ENCODE peak calls at places on chromosome X, in seven cellular contexts. E, K, Q, L, D, O and J are unnamed samples.

GRCh38 chrX:36407886-36408285 is 488.4 kb downstream of the CFAP47 start:
- DNase-seq in O (no peak), E (no peak), L (no peak), Q (no peak), K (no peak), D (no peak), J (no peak)

GRCh38 chrX:68935362-68935761 is 106.5 kb downstream of the EFNB1 start:
- DNase-seq in Q (peak; percentile 30), E (no peak), O (no peak), L (no peak), D (no peak), K (no peak), J (no peak)

GRCh38 chrX:57573754-57574153 is 18.1 kb upstream of the ZXDB start:
- DNase-seq in L (peak; percentile 39), O (peak; percentile 19), E (no peak), Q (peak; percentile 51), K (no peak), D (no peak), J (no peak)

GRCh38 chrX:24229967-24230366 is 80.4 kb downstream of the ZFX start:
- DNase-seq in D (no peak), L (no peak), K (peak; percentile 20), Q (no peak), E (no peak), O (no peak), J (peak; percentile 61)

GRCh38 chrX:20362268-20363002 is 95.7 kb upstream of the RPS6KA3 start:
- DNase-seq in L (peak; percentile 1), K (peak; percentile 75), Q (peak; percentile 89), E (no peak), O (no peak), D (no peak), J (no peak)

GRCh38 chrX:31099536-31100090 is 27.8 kb upstream of the FTHL17 start:
- DNase-seq in E (no peak), Q (no peak), D (no peak), L (no peak), K (no peak), O (no peak), J (no peak)

GRCh38 chrX:46791927-46792825 is 33.3 kb upstream of the SLC9A7 start:
- DNase-seq in O (no peak), L (peak; percentile 32), Q (peak; percentile 96), K (peak; percentile 97), E (peak; percentile 85), D (no peak), J (no peak)

GRCh38 chrX:117910216-117910615 is 206.4 kb downstream of the KLHL13 start:
- DNase-seq in O (no peak), Q (no peak), E (no peak), D (no peak), K (peak; percentile 67), L (no peak), J (no peak)

GRCh38 chrX:24963823-24964222 is 51.9 kb downstream of the ARX start:
- DNase-seq in E (no peak), L (no peak), O (no peak), D (no peak), K (peak; percentile 17), Q (no peak), J (no peak)

GRCh38 chrX:11787564-11787963 is 29.5 kb downstream of the MSL3 start:
- DNase-seq in O (peak; percentile 57), K (peak; percentile 38), D (no peak), Q (peak; percentile 20), E (no peak), L (peak; percentile 86), J (peak; percentile 70)

GRCh38 chrX:152872522-152872921 is 25.3 kb upstream of the ZNF185 start:
- DNase-seq in K (no peak), D (no peak), Q (no peak), E (no peak), L (no peak), O (no peak), J (no peak)

GRCh38 chrX:2282490-2283090 is 218.2 kb downstream of the DHRSX start:
- DNase-seq in K (no peak), L (no peak), O (no peak), Q (no peak), D (no peak), E (no peak), J (no peak)

GRCh38 chrX:46258356-46258755 is 286.9 kb downstream of the ZNF674 start:
- DNase-seq in O (no peak), D (no peak), K (peak; percentile 13), L (no peak), Q (no peak), E (no peak), J (no peak)

GRCh38 chrX:72382199-72382590 is 76.5 kb upstream of the CITED1 start:
- DNase-seq in E (no peak), O (no peak), K (peak; percentile 37), Q (no peak), D (no peak), L (no peak), J (no peak)

GRCh38 chrX:50805316-50805715 is 8.7 kb downstream of the SHROOM4 start:
- DNase-seq in D (no peak), Q (no peak), K (no peak), E (no peak), O (no peak), L (no peak), J (no peak)

GRCh38 chrX:150887906-150888465 is 10.5 kb downstream of the CD99L2 start:
- DNase-seq in K (peak; percentile 55), O (no peak), Q (peak; percentile 79), E (no peak), L (no peak), D (no peak), J (no peak)

GRCh38 chrX:82813671-82814078 is 694.4 kb upstream of the POU3F4 start:
- DNase-seq in O (no peak), K (peak; percentile 90), D (no peak), Q (peak; percentile 97), L (no peak), E (peak; percentile 80), J (no peak)

GRCh38 chrX:130916636-130917422 is 13.8 kb upstream of the ENOX2 start:
- DNase-seq in L (peak; percentile 56), E (peak; percentile 35), K (peak; percentile 38), D (peak; percentile 64), O (peak; percentile 38), Q (peak; percentile 42), J (peak; percentile 30)

GRCh38 chrX:37959212-37960021 is 46.9 kb upstream of the SYTL5 start:
- DNase-seq in L (no peak), D (no peak), K (no peak), E (no peak), O (no peak), Q (no peak), J (no peak)

GRCh38 chrX:37958493-37959211 is 47.7 kb upstream of the SYTL5 start:
- DNase-seq in D (no peak), E (no peak), Q (no peak), K (peak; percentile 52), L (no peak), O (no peak), J (no peak)

GRCh38 chrX:37961118-37961517 is 45.2 kb upstream of the SYTL5 start:
- DNase-seq in L (no peak), D (no peak), O (no peak), K (no peak), Q (no peak), E (no peak), J (no peak)

GRCh38 chrX:37955273-37955672 is 51.1 kb upstream of the SYTL5 start:
- DNase-seq in Q (peak; percentile 69), K (no peak), L (no peak), O (no peak), D (no peak), E (no peak), J (no peak)

DNA sequence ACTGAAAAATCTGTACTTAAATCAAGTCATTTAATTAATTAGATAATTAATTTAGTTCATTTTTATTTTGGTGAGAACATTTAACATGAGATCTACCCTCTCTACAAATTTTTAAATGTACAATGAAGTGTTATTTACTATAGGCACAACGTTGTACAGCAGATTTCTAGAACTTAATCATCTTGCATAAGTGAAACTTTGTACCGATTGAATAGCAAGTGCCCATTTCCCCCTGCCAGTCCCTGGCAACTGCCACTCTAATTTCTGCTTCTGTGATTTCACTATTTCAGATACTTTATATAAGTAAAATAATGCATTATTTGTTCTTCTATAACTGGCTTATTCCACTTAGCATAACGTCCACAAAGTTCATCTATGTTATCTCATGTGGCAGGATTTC is 50.1 kb upstream of the SYTL5 start:
- DNase-seq in K (no peak), O (no peak), E (no peak), Q (no peak), D (no peak), L (no peak), J (no peak)
- H3K27ac ChIP-seq in K (no peak overlapping the region), O (no peak overlapping the region), E (no peak overlapping the region), Q (no peak overlapping the region), D (no peak overlapping the region), L (no peak overlapping the region), J (no peak overlapping the region)

DNA sequence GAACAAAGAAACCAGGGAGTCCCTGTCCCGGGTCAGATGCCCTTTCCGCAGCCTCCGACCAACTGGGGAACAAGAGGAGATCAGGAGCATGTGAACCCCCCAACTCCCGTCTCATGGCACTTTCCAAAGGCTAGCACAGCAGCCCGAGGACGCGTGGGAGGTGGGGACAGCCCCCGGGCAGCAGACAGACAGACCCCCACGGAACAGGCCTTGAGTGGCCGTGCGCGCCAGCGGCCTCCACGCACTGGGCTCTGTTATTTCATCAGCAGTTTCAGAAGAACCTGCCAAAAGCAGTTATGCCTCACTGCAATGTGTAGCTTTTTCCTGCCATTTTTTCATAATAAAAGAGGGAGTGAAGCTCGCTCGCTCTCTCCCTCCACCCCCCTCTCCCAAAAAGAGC is 349 bp upstream of the FGF16 start:
- DNase-seq in K (no peak), D (no peak), O (no peak), Q (no peak), E (no peak), L (no peak), J (no peak)
- H3K4me3 ChIP-seq in K (peak overlapping the region; percentile 48), D (peak overlapping the region; percentile 44), O (peak overlapping the region; percentile 32), Q (no peak overlapping the region), E (no peak overlapping the region), L (peak overlapping the region; percentile 44), J (no peak overlapping the region)

DNA sequence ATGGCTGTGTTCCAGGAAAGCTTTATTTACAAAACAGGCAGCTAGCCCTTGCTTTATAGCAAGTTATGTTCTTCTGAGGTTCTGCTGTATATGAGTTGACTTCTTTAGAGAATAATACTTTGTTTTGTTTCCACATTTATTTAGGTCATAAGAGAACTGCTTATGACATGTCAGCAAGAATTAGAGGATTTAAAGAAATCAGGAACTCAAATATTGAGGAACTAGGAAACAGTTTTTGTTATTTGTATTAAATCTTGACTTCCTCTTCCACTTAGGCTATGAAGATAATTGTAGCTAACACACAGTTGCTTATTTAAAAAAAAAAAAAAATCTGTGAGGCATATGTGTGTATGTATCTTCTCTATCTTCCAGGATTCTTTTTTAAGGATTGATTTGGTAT is 14.3 kb downstream of the ZRSR2 start:
- DNase-seq in O (no peak), E (no peak), K (no peak), D (no peak), Q (no peak), L (no peak), J (no peak)
- H3K27ac ChIP-seq in O (no peak overlapping the region), E (no peak overlapping the region), K (no peak overlapping the region), D (no peak overlapping the region), Q (no peak overlapping the region), L (no peak overlapping the region), J (no peak overlapping the region)

DNA sequence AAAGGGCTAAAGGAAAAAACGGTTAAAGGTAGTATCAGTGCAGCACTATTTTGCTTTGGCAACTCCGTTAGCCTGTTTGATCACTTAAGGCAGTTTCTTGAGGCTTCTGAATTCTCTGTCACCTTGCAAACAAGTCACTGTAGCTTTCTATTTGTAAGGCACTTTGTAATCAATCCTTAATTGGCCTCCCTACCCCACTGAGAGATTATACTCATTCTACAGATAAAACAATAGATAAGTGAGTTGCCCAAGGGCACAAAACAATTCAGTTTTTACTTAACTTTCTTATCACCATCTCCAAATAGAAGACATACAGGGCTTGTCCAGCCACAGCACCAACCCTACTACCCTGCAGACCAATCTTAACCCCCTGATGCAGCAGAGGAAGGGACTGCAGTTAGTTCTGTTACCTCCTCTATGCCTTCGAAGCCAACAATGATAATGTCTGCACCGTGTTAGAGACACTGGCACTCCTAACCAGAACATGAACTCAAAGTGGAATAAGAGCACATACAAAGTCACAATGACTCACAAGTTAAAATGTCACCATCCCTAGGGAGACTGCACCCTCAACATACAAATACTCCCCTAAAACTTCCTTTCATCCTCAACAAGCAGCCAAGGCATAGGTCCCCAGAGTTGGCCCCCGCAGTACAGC is 1.7 kb downstream of the TMEM185A start:
- DNase-seq in E (no peak), Q (no peak), O (no peak), D (no peak), L (no peak), K (no peak), J (no peak)
- H3K4me3 ChIP-seq in E (peak overlapping the region; percentile 61), Q (peak overlapping the region; percentile 95), O (peak overlapping the region; percentile 44), D (peak overlapping the region; percentile 66), L (peak overlapping the region; percentile 78), K (peak overlapping the region; percentile 69), J (no peak overlapping the region)